ENCODE peak calls at places on chromosomes 3 and 15, in seven cellular contexts. Z is GOT3; P is hepatic stellate cell; W is nucleus accumbens; R is fibroblast of lung; N is amygdala; X is activated T-helper 1 cell treated with anti-CD3 and anti-CD28 coated beads, Interleukin-2, amount 50 U/mL, for 16 hours. J is an unnamed sample.

GRCh38 chr15:45457641-45458539 is 64.7 kb downstream of the SLC30A4 start:
- DNase-seq in Z (no peak), P (peak), W (no peak), R (peak), N (peak), X (peak), J (peak)

GRCh38 chr3:23442598-23443383 is 239.7 kb downstream of the UBE2E2 start:
- DNase-seq in Z (no peak), P (no peak), W (no peak), R (peak), N (no peak), X (no peak), J (no peak)

GRCh38 chr15:66611257-66612053 is 45.7 kb upstream of the LCTL start:
- DNase-seq in Z (no peak), P (no peak), W (no peak), R (no peak), N (no peak), X (no peak), J (no peak)

GRCh38 chr3:7546219-7546618 is 685.3 kb downstream of the GRM7 start:
- DNase-seq in Z (no peak), P (no peak), W (no peak), R (peak), N (no peak), X (no peak), J (no peak)

GRCh38 chr3:98954242-98954641 is 52.7 kb upstream of the DCBLD2 start:
- DNase-seq in Z (no peak), P (no peak), W (no peak), R (peak), N (no peak), X (no peak), J (no peak)

GRCh38 chr3:56988874-56989433 is 71.5 kb upstream of the SPATA12 start:
- DNase-seq in Z (peak), P (peak), W (peak), R (peak), N (peak), X (peak), J (peak)

GRCh38 chr3:194872669-194872977 is 186.9 kb downstream of the FAM43A start:
- DNase-seq in Z (no peak), P (peak), W (no peak), R (no peak), N (no peak), X (no peak), J (no peak)

GRCh38 chr3:14462738-14463137 is 60.3 kb downstream of the SLC6A6 start:
- DNase-seq in Z (no peak), P (no peak), W (no peak), R (no peak), N (no peak), X (no peak), J (no peak)

GRCh38 chr3:192772495-192772894 is 45.2 kb upstream of the FGF12 start:
- DNase-seq in Z (no peak), P (peak), W (no peak), R (no peak), N (no peak), X (no peak), J (peak)

GRCh38 chr3:85161544-85161943 is 202.8 kb downstream of the CADM2 start:
- DNase-seq in Z (no peak), P (no peak), W (no peak), R (no peak), N (no peak), X (no peak), J (no peak)

GRCh38 chr15:59828871-59829270 is 139.8 kb upstream of the BNIP2 start:
- DNase-seq in Z (no peak), P (no peak), W (no peak), R (no peak), N (no peak), X (no peak), J (no peak)

GRCh38 chr3:56860948-56861347 is 59.2 kb upstream of the ARHGEF3 start:
- DNase-seq in Z (no peak), P (no peak), W (no peak), R (no peak), N (no peak), X (no peak), J (no peak)

GRCh38 chr3:87298111-87298718 is 21.8 kb upstream of the POU1F1 start:
- DNase-seq in Z (no peak), P (peak), W (no peak), R (peak), N (no peak), X (no peak), J (no peak)

GRCh38 chr3:32241100-32241499 is 2.6 kb downstream of the CMTM8 start:
- DNase-seq in Z (no peak), P (no peak), W (no peak), R (no peak), N (no peak), X (no peak), J (no peak)

GRCh38 chr3:52703356-52703755 is 2.2 kb downstream of the GLT8D1 start:
- DNase-seq in Z (no peak), P (no peak), W (no peak), R (no peak), N (no peak), X (no peak), J (no peak)